ENCODE peak calls at places on chromosomes 6 and 20, in seven cellular contexts. H is mammary epithelial cell, B is Caco-2, N is H9, T is HCT116, V is sigmoid colon, S is WERI-Rb-1. D is an unnamed sample.

GRCh38 chr20:31666258-31667042 is 28.7 kb downstream of the COX4I2 start:
- DNase-seq in H (no peak), B (no peak), N (no peak), T (no peak), V (peak; percentile 79), S (peak; percentile 87), D (no peak)

GRCh38 chr6:154615483-154616025 is 105.1 kb upstream of the CNKSR3 start:
- DNase-seq in H (peak; percentile 86), B (no peak), N (peak; percentile 60), T (peak; percentile 80), V (peak; percentile 85), S (no peak), D (peak; percentile 97)

GRCh38 chr6:46323312-46323965 is 152.7 kb upstream of the ENPP5 start:
- DNase-seq in H (peak; percentile 86), B (no peak), N (no peak), T (no peak), V (no peak), S (no peak), D (no peak)

GRCh38 chr20:21808863-21809664 is 103.6 kb downstream of the PAX1 start:
- DNase-seq in H (no peak), B (peak; percentile 53), N (peak; percentile 80), T (no peak), V (no peak), S (peak; percentile 56), D (peak; percentile 43)

GRCh38 chr6:156395276-156395675 is 381.9 kb upstream of the ARID1B start:
- DNase-seq in H (no peak), B (no peak), N (no peak), T (no peak), V (no peak), S (no peak), D (no peak)

GRCh38 chr20:63378626-63379025 is 17.5 kb upstream of the CHRNA4 start:
- DNase-seq in H (no peak), B (peak; percentile 61), N (no peak), T (no peak), V (no peak), S (no peak), D (no peak)

GRCh38 chr6:170516783-170517616 is 36.1 kb downstream of the PSMB1 start:
- DNase-seq in H (peak; percentile 68), B (peak; percentile 65), N (peak; percentile 69), T (peak; percentile 48), V (no peak), S (peak; percentile 76), D (peak; percentile 71)

GRCh38 chr20:32626859-32627636 is 41.9 kb upstream of the NOL4L start:
- DNase-seq in H (no peak), B (no peak), N (no peak), T (no peak), V (no peak), S (no peak), D (no peak)

GRCh38 chr20:48899881-48900280 is 21.6 kb upstream of the ARFGEF2 start:
- DNase-seq in H (no peak), B (no peak), N (no peak), T (no peak), V (no peak), S (no peak), D (no peak)

GRCh38 chr6:53172468-53172803 is 23.8 kb upstream of the GCM1 start:
- DNase-seq in H (no peak), B (no peak), N (no peak), T (no peak), V (no peak), S (no peak), D (no peak)

GRCh38 chr6:131831392-131831791 is 23.6 kb downstream of the ENPP1 start:
- DNase-seq in H (no peak), B (no peak), N (no peak), T (no peak), V (no peak), S (no peak), D (no peak)

GRCh38 chr20:37590938-37591490 is 63.3 kb upstream of the BLCAP start:
- DNase-seq in H (no peak), B (no peak), N (no peak), T (no peak), V (no peak), S (no peak), D (no peak)

GRCh38 chr6:116382587-116382986 is 11.8 kb downstream of the DSE start:
- DNase-seq in H (peak; percentile 50), B (no peak), N (no peak), T (no peak), V (no peak), S (no peak), D (no peak)

GRCh38 chr6:138162947-138163569 is 1.3 kb downstream of the ARFGEF3 start:
- DNase-seq in H (no peak), B (no peak), N (no peak), T (no peak), V (no peak), S (no peak), D (no peak)

GRCh38 chr6:135129139-135129867 is 51.8 kb upstream of the MYB start:
- DNase-seq in H (no peak), B (no peak), N (no peak), T (no peak), V (no peak), S (no peak), D (no peak)

GRCh38 chr6:11766589-11767450 is 11.8 kb downstream of the ADTRP start:
- DNase-seq in H (peak; percentile 95), B (no peak), N (no peak), T (peak; percentile 78), V (no peak), S (no peak), D (peak; percentile 58)

GRCh38 chr20:22438926-22439325 is 145.4 kb downstream of the FOXA2 start:
- DNase-seq in H (no peak), B (peak; percentile 15), N (no peak), T (peak; percentile 4), V (no peak), S (no peak), D (no peak)

GRCh38 chr6:158068893-158069799 is 87.5 kb downstream of the SYNJ2 start:
- DNase-seq in H (peak; percentile 93), B (no peak), N (no peak), T (no peak), V (peak; percentile 61), S (no peak), D (peak; percentile 59)

GRCh38 chr20:55166063-55166462 is 690.7 kb downstream of the DOK5 start:
- DNase-seq in H (no peak), B (no peak), N (peak; percentile 76), T (no peak), V (no peak), S (no peak), D (no peak)

GRCh38 chr6:84773133-84773430 is 8.7 kb upstream of the TBX18 start:
- DNase-seq in H (no peak), B (no peak), N (no peak), T (no peak), V (no peak), S (no peak), D (no peak)

GRCh38 chr6:14542670-14543366 is 425.2 kb downstream of the CD83 start:
- DNase-seq in H (peak; percentile 77), B (no peak), N (no peak), T (peak; percentile 29), V (no peak), S (no peak), D (no peak)

GRCh38 chr20:32980990-32981389 is 23.2 kb downstream of the SUN5 start:
- DNase-seq in H (no peak), B (no peak), N (no peak), T (no peak), V (no peak), S (no peak), D (no peak)

GRCh38 chr6:82842721-82843120 is 222.9 kb downstream of the UBE3D start:
- DNase-seq in H (peak; percentile 17), B (no peak), N (no peak), T (no peak), V (no peak), S (no peak), D (no peak)

GRCh38 chr20:56851552-56851951 is 222.4 kb downstream of the TFAP2C start:
- DNase-seq in H (no peak), B (no peak), N (no peak), T (no peak), V (no peak), S (no peak), D (no peak)
- TF ChIP-seq CTCF in H (no peak), B (no peak), N (no peak), T (no peak), V (no peak), S (no peak), D (no peak)

DNA sequence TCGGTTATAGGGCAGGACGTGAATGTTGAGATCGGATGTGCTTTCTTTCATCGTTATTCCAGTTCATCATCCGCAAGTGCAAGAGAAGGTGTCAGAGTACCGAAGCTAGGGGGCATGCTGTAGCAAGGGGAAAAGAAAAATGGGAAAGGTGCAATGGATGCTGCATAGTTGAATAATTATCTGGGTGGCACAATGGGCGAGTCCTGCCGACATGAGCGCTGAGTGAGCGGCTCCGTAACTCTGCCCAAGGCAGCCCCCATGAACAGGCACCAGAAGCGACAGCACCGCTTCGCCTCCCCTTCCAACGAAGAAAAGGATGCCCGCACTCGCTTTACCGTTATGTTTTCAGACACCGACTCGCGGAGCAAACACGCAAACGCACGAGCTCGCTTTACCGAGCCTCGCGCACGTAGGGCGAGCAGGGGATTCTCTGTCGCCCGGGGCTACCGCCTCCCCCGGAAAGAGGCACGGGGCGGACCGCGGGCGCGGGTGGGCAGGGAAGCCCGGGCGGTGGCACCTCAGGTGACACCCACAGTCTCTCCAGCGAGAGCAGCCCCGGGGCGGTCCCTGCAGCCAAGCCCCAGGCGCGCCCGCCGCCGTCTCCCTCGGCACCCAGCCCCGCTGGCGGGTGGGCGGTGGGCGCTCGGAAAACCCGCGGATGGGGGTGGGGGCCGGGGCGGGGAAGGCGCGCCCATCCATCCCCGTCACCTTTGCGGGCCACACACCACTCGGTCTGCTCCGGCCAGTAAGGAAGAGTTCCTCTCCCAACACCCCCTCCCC is 654 bp downstream of the WASF1 start:
- DNase-seq in H (peak; percentile 77), B (peak; percentile 43), N (peak; percentile 43), T (peak; percentile 42), V (peak; percentile 74), S (peak; percentile 58), D (peak; percentile 55)
- TF ChIP-seq CTCF in H (peak; percentile 81), B (peak; percentile 72), N (peak; percentile 63), T (peak; percentile 79), V (peak; percentile 69), S (peak; percentile 65), D (peak; percentile 36)

GRCh38 chr6:96755096-96755495 is 82.2 kb downstream of the GPR63 start:
- DNase-seq in H (no peak), B (no peak), N (no peak), T (no peak), V (no peak), S (no peak), D (no peak)

GRCh38 chr6:96762599-96762998 is 74.7 kb downstream of the GPR63 start:
- DNase-seq in H (no peak), B (no peak), N (no peak), T (no peak), V (no peak), S (no peak), D (no peak)

GRCh38 chr6:96761794-96762193 is 75.5 kb downstream of the GPR63 start:
- DNase-seq in H (no peak), B (no peak), N (no peak), T (no peak), V (no peak), S (no peak), D (no peak)

GRCh38 chr6:96760153-96760687 is 77.1 kb downstream of the GPR63 start:
- DNase-seq in H (no peak), B (no peak), N (no peak), T (no peak), V (no peak), S (peak; percentile 18), D (no peak)
- TF ChIP-seq CTCF in H (no peak), B (no peak), N (no peak), T (no peak), V (no peak), S (peak; percentile 40), D (peak; percentile 26)

GRCh38 chr6:104575536-104575935 is 284.2 kb downstream of the HACE1 start:
- DNase-seq in H (no peak), B (no peak), N (no peak), T (no peak), V (no peak), S (no peak), D (no peak)
- TF ChIP-seq CTCF in H (no peak), B (no peak), N (no peak), T (no peak), V (no peak), S (no peak), D (no peak)

D was measured in body of pancreas.